ENCODE peak calls at places on chromosomes 13 and 19, in seven cellular contexts. I is MM.1S, J is hepatocyte, D is H7, V is mesenchymal stem cell, B is right lobe of liver, C is H9. N is an unnamed sample. For H3K27me3, the result is how much of the 10 kb centered on the place peaks cover.

GRCh38 chr13:110826101-110826500 is 88.8 kb downstream of the ANKRD10 start:
- DNase-seq in I (no peak), D (no peak), B (no peak), C (no peak), V (no peak), J (no peak), N (no peak)

GRCh38 chr19:41541990-41542584 is 33.9 kb upstream of the CEACAM21 start:
- DNase-seq in J (no peak), B (peak), C (peak), I (no peak), V (peak), D (peak), N (no peak)

GRCh38 chr13:107211073-107211472 is 643.1 kb upstream of the ARGLU1 start:
- DNase-seq in B (peak), V (peak), I (peak), D (peak), C (peak), J (peak), N (peak)

GRCh38 chr19:19342086-19343015 is 21.7 kb downstream of the MAU2 start:
- DNase-seq in B (peak), C (peak), I (peak), V (peak), J (peak), D (peak), N (peak)

GRCh38 chr13:99191900-99192399 is 8.7 kb upstream of the UBAC2 start:
- DNase-seq in D (no peak), B (no peak), V (no peak), C (no peak), I (no peak), J (no peak), N (peak)

GRCh38 chr19:18736415-18737336 is 53.2 kb downstream of the CRTC1 start:
- DNase-seq in J (no peak), I (no peak), D (no peak), V (no peak), B (no peak), C (no peak), N (peak)

GRCh38 chr13:48494874-48495273 is 38.0 kb downstream of the RCBTB2 start:
- DNase-seq in D (no peak), V (no peak), J (no peak), I (no peak), C (no peak), B (no peak), N (no peak)

GRCh38 chr13:48891586-48891985 is 84.1 kb upstream of the FNDC3A start:
- DNase-seq in J (peak), V (peak), D (no peak), C (no peak), I (no peak), B (no peak), N (peak)

GRCh38 chr13:24274452-24274971 is 34.9 kb upstream of the C1QTNF9 start:
- DNase-seq in C (no peak), V (peak), J (no peak), B (no peak), D (no peak), I (no peak), N (peak)

GRCh38 chr19:43462887-43463380 is 2.5 kb downstream of the LYPD3 start:
- DNase-seq in I (no peak), J (no peak), D (no peak), B (no peak), C (no peak), V (no peak), N (no peak)

GRCh38 chr19:12788682-12789097 is 2.6 kb upstream of the JUNB start:
- DNase-seq in I (peak), B (peak), V (peak), C (peak), J (peak), D (peak), N (peak)

GRCh38 chr13:97408938-97409337 is 25.0 kb upstream of the RAP2A start:
- DNase-seq in I (no peak), B (no peak), D (no peak), V (no peak), J (no peak), C (no peak), N (no peak)

GRCh38 chr19:6268382-6268771 is 11.4 kb downstream of the MLLT1 start:
- DNase-seq in J (no peak), V (no peak), I (no peak), D (no peak), C (no peak), B (no peak), N (no peak)

GRCh38 chr19:15173746-15174404 is 26.9 kb downstream of the NOTCH3 start:
- DNase-seq in D (peak), J (no peak), V (no peak), B (no peak), I (peak), C (no peak), N (no peak)

GRCh38 chr13:68026077-68026476 is 795.9 kb upstream of the PCDH9 start:
- DNase-seq in D (no peak), C (no peak), V (no peak), B (no peak), I (no peak), J (no peak), N (no peak)

GRCh38 chr19:49533551-49534488 is 6.0 kb downstream of the RCN3 start:
- DNase-seq in C (peak), D (peak), V (peak), I (peak), B (peak), J (peak), N (peak)

GRCh38 chr19:15551183-15552004 is 43.1 kb downstream of the CYP4F22 start:
- DNase-seq in J (no peak), I (no peak), C (peak), V (no peak), B (no peak), D (peak), N (peak)

GRCh38 chr13:83547043-83547442 is 335.2 kb downstream of the SLITRK1 start:
- DNase-seq in I (no peak), J (no peak), V (no peak), C (no peak), D (peak), B (no peak), N (no peak)

GRCh38 chr19:40718774-40719391 is 2.0 kb downstream of the ITPKC start:
- DNase-seq in C (peak), I (no peak), V (peak), J (peak), D (peak), B (peak), N (peak)

GRCh38 chr19:12137541-12137940 is 2.6 kb downstream of the ZNF20 start:
- DNase-seq in V (no peak), J (no peak), D (peak), C (peak), B (no peak), I (peak), N (no peak)

GRCh38 chr13:114100446-114101320 is 31.7 kb downstream of the RASA3 start:
- DNase-seq in D (peak), V (peak), I (peak), B (peak), J (no peak), C (no peak), N (peak)

GRCh38 chr19:31148671-31149070 is 200.6 kb downstream of the TSHZ3 start:
- DNase-seq in I (no peak), V (no peak), J (no peak), C (no peak), B (no peak), D (no peak), N (no peak)

GRCh38 chr13:102555914-102556553 is 40.8 kb upstream of the TPP2 start:
- DNase-seq in C (no peak), V (peak), B (no peak), J (peak), D (peak), I (peak), N (peak)

GRCh38 chr13:93244141-93244917 is 17.7 kb downstream of the GPC6 start:
- DNase-seq in D (no peak), J (peak), I (peak), C (no peak), V (peak), B (no peak), N (peak)

GRCh38 chr19:14615628-14616027 is 32.7 kb downstream of the CLEC17A start:
- DNase-seq in D (no peak), B (no peak), J (no peak), I (no peak), V (no peak), C (no peak), N (no peak)

GRCh38 chr19:13212759-13213330 is 62.6 kb downstream of the IER2 start:
- DNase-seq in I (peak), B (peak), J (peak), D (peak), C (peak), V (peak), N (peak)

GRCh38 chr13:50080158-50080855 is 65.1 kb downstream of the KCNRG start:
- DNase-seq in J (peak), B (no peak), C (no peak), D (no peak), I (peak), V (peak), N (peak)

GRCh38 chr19:4516939-4517300 is 1.4 kb downstream of the PLIN4 start:
- DNase-seq in V (no peak), C (no peak), B (no peak), J (no peak), D (no peak), I (no peak), N (no peak)

GRCh38 chr19:10421981-10422461 is 1.7 kb downstream of the PDE4A start:
- DNase-seq in V (no peak), B (no peak), J (peak), I (no peak), C (no peak), D (peak), N (no peak)

GRCh38 chr13:76519685-76520084 is 366.5 kb downstream of the KCTD12 start:
- DNase-seq in C (no peak), I (no peak), J (no peak), D (no peak), B (no peak), V (no peak), N (no peak)

GRCh38 chr19:14611051-14611450 is 28.2 kb downstream of the CLEC17A start:
- DNase-seq in J (no peak), D (no peak), C (no peak), I (no peak), V (no peak), B (no peak), N (no peak)

GRCh38 chr19:33273881-33274662 is 28.3 kb downstream of the CEBPA start:
- DNase-seq in C (no peak), I (no peak), D (no peak), B (peak), J (peak), V (peak), N (peak)

GRCh38 chr19:4062576-4063368 is 3.9 kb downstream of the ZBTB7A start:
- DNase-seq in V (no peak), C (no peak), D (peak), I (no peak), J (no peak), B (peak), N (no peak)

GRCh38 chr13:32297206-32297605 is 18.0 kb downstream of the ZAR1L start:
- DNase-seq in V (no peak), D (no peak), C (no peak), J (no peak), B (no peak), I (peak), N (no peak)

GRCh38 chr19:7230826-7231225 is 63.4 kb downstream of the INSR start:
- DNase-seq in D (no peak), C (no peak), B (no peak), I (no peak), J (no peak), V (no peak), N (no peak)

GRCh38 chr13:32017449-32017848 is 14.1 kb upstream of the FRY start:
- DNase-seq in B (no peak), D (no peak), I (no peak), V (no peak), J (no peak), C (no peak), N (no peak)

GRCh38 chr13:110520431-110521295 is 40.9 kb downstream of the RAB20 start:
- DNase-seq in C (no peak), D (no peak), J (peak), V (peak), B (peak), I (no peak), N (peak)

GRCh38 chr13:44306401-44307192 is 67.0 kb upstream of the SERP2 start:
- DNase-seq in D (peak), I (no peak), B (no peak), J (peak), V (peak), C (peak), N (peak)

GRCh38 chr13:28718186-28718537 is 608 bp downstream of the SLC46A3 start:
- DNase-seq in B (no peak), V (peak), D (no peak), J (no peak), C (no peak), I (no peak), N (peak)

GRCh38 chr19:29528350-29528945 is 2.7 kb downstream of the VSTM2B start:
- DNase-seq in C (peak), V (peak), I (peak), D (peak), B (peak), J (peak), N (peak)
- H3K27me3 ChIP-seq in C (half or more), V (half or more), I (under half), D (half or more), B (under half), J (half or more), N (under half)

GRCh38 chr13:79212064-79212619 is 193.9 kb downstream of the RBM26 start:
- DNase-seq in B (no peak), J (no peak), I (no peak), D (no peak), C (no peak), V (no peak), N (no peak)
- H3K27me3 ChIP-seq in B (under half), J (under half), I (under half), D (under half), C (under half), V (under half), N (under half)

GRCh38 chr19:50553134-50553703 is 15.0 kb downstream of the LRRC4B start:
- DNase-seq in J (no peak), I (no peak), C (no peak), V (no peak), B (no peak), D (no peak), N (no peak)

GRCh38 chr19:50554212-50554611 is 14.0 kb downstream of the LRRC4B start:
- DNase-seq in V (no peak), C (no peak), D (no peak), I (no peak), B (no peak), J (no peak), N (no peak)

GRCh38 chr19:50556236-50557008 is 11.8 kb downstream of the LRRC4B start:
- DNase-seq in C (peak), J (peak), I (peak), V (peak), B (peak), D (peak), N (peak)

GRCh38 chr19:50555447-50556235 is 12.6 kb downstream of the LRRC4B start:
- DNase-seq in D (peak), J (no peak), B (no peak), I (no peak), C (peak), V (peak), N (no peak)

GRCh38 chr19:50555033-50555432 is 13.2 kb downstream of the LRRC4B start:
- DNase-seq in I (no peak), V (no peak), C (no peak), J (no peak), B (no peak), D (no peak), N (no peak)
- H3K27me3 ChIP-seq in I (half or more), V (under half), C (under half), J (under half), B (under half), D (half or more), N (under half)

GRCh38 chr13:71879945-71880344 is 12.9 kb upstream of the DACH1 start:
- DNase-seq in B (no peak), J (no peak), I (no peak), D (no peak), C (no peak), V (no peak), N (no peak)

GRCh38 chr13:71879129-71879535 is 12.1 kb upstream of the DACH1 start:
- DNase-seq in I (peak), V (peak), D (no peak), C (peak), J (peak), B (no peak), N (peak)

GRCh38 chr13:71875823-71876222 is 8.8 kb upstream of the DACH1 start:
- DNase-seq in D (no peak), J (no peak), I (no peak), V (no peak), C (no peak), B (no peak), N (no peak)

GRCh38 chr13:71876648-71877279 is 9.8 kb upstream of the DACH1 start:
- DNase-seq in V (peak), D (no peak), B (no peak), I (no peak), J (no peak), C (no peak), N (no peak)

DNA sequence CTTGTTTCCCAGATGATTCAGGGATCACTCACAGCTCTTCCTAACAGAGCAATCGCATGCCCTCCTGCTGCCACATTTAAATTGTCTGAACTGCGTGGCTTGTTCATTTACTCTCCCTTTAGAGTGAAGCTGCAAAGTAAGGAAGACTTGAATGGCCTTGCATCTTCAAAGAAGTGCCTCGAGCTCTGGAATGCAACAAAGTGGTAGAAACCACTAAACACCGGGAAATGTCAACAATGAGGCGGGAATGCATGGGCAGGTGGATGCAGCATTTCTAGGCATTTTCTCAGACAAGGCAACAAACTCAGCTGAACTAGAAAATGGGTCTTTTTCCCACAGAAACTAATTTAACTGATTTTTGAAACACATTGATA is 10.3 kb upstream of the DACH1 start:
- DNase-seq in I (no peak), C (peak), B (no peak), V (peak), D (peak), J (peak), N (peak)
- H3K27me3 ChIP-seq in I (under half), C (under half), B (under half), V (under half), D (under half), J (under half), N (under half)

DNA sequence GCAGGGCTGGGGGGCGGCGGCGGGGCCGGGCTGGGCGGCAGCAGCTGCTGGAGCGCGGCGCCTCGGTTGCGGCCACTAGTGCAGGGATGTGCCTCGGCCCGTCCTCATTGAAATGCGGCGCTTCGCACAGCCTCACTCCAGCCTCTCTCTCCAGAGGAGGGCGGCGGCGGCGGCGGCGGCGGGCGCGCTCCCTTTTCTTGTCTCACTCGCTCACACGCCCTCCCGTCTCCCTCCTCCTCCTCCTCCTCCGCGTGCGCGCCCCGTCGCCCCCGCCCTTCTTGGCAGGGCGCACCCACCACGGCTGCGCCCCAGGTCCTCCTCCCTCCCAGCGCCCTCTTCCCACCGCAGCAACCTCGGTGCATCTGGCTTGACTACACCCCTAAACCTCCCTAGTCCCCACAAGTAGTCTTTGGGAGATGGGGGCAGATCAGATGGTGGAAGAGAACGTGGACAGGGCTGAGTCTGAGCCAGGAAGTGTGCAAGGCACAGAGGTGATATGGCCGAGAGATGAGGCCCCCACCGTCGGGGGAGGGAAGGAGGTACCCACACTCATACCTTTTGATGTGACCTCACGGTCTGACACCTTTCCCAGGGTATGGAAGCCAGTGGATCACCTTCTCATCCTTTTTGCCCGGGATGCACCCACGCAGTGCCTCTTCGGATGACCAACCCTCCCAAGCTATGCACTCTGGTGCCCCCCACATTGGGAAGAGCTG is at the start of gene DCLK1:
- DNase-seq in B (no peak), C (peak), J (peak), I (no peak), D (peak), V (peak), N (peak)
- H3K27me3 ChIP-seq in B (under half), C (under half), J (half or more), I (under half), D (under half), V (half or more), N (under half)

GRCh38 chr19:35039881-35040456 is 1.6 kb upstream of the HPN start:
- DNase-seq in D (peak), C (peak), I (no peak), V (no peak), B (no peak), J (no peak), N (no peak)

GRCh38 chr19:35040826-35041547 is 534 bp upstream of the HPN start:
- DNase-seq in D (peak), V (peak), B (peak), I (no peak), J (peak), C (peak), N (no peak)

GRCh38 chr19:35037716-35038622 is 3.6 kb upstream of the HPN start:
- DNase-seq in C (no peak), V (no peak), B (no peak), D (no peak), J (no peak), I (no peak), N (no peak)

GRCh38 chr19:35040474-35040825 is 1.1 kb upstream of the HPN start:
- DNase-seq in J (no peak), D (peak), I (no peak), C (no peak), V (no peak), B (no peak), N (no peak)

GRCh38 chr19:35038623-35039512 is 2.7 kb upstream of the HPN start:
- DNase-seq in B (no peak), C (no peak), D (no peak), J (no peak), I (no peak), V (peak), N (peak)
- H3K27me3 ChIP-seq in B (under half), C (under half), D (under half), J (under half), I (half or more), V (under half), N (under half)

GRCh38 chr19:1752757-1753728 is at the start of gene ONECUT3:
- DNase-seq in V (no peak), J (peak), D (peak), C (no peak), B (no peak), I (no peak), N (no peak)

GRCh38 chr19:1754651-1755466 is 1.6 kb downstream of the ONECUT3 start:
- DNase-seq in D (peak), J (no peak), B (no peak), I (no peak), V (peak), C (no peak), N (no peak)

GRCh38 chr19:1752009-1752756 is 1.1 kb upstream of the ONECUT3 start:
- DNase-seq in V (no peak), C (no peak), D (peak), I (no peak), B (no peak), J (no peak), N (no peak)

GRCh38 chr19:1755467-1756155 is 2.3 kb downstream of the ONECUT3 start:
- DNase-seq in D (peak), C (no peak), I (no peak), V (no peak), B (no peak), J (no peak), N (no peak)

GRCh38 chr19:1753730-1754442 is 580 bp downstream of the ONECUT3 start:
- DNase-seq in I (no peak), J (no peak), D (peak), B (no peak), C (no peak), V (no peak), N (no peak)
- H3K27me3 ChIP-seq in I (half or more), J (half or more), D (half or more), B (half or more), C (half or more), V (half or more), N (half or more)

GRCh38 chr13:58592052-58592451 is 960.5 kb downstream of the PCDH17 start:
- DNase-seq in C (no peak), I (no peak), B (no peak), D (no peak), V (no peak), J (no peak), N (no peak)
- H3K27me3 ChIP-seq in C (under half), I (under half), B (under half), D (under half), V (under half), J (under half), N (under half)

N was measured in fibroblast of lung.